ENCODE peak calls at places on chromosome 1, in five cellular contexts. O is activated naive CD4-positive, alpha-beta T cell treated with anti-CD3 and anti-CD28 coated beads, Interleukin-2, amount 50 U/mL, for 72 hours; R is stimulated activated CD8-positive, alpha-beta memory T cell treated with anti-CD3 and anti-CD28 coated beads, Interleukin-12 subunit alpha, Interleukin-12 subunit beta, amount 100 ng/mL, for 1 hour; F is CD4-positive, alpha-beta T cell; D is NCI-H2171. E is an unnamed sample.
A peak's percentile ranks its signal among the peaks of the same experiment; 100 is the strongest.

GRCh38 chr1:9922342-9922741 is 12.3 kb upstream of the CTNNBIP1 start:
- DNase-seq in O (no peak), D (no peak), R (no peak), F (no peak), E (no peak)

GRCh38 chr1:31934706-31935629 is 3.2 kb downstream of the PTP4A2 start:
- DNase-seq in D (peak; percentile 55), R (no peak), F (no peak), O (no peak), E (no peak)

GRCh38 chr1:226335653-226336052 is 26.7 kb upstream of the LIN9 start:
- DNase-seq in D (no peak), F (no peak), O (no peak), R (no peak), E (no peak)

GRCh38 chr1:93798301-93798700 is 80.7 kb downstream of the DNTTIP2 start:
- DNase-seq in O (no peak), R (no peak), D (no peak), F (no peak), E (no peak)

GRCh38 chr1:12275370-12275769 is 45.5 kb downstream of the VPS13D start:
- DNase-seq in R (peak; percentile 4), F (peak; percentile 35), D (no peak), O (no peak), E (no peak)

GRCh38 chr1:228778946-228779345 is 43.7 kb downstream of the RHOU start:
- DNase-seq in R (no peak), F (no peak), O (no peak), D (no peak), E (no peak)

GRCh38 chr1:8590696-8591351 is 226.6 kb downstream of the RERE start:
- DNase-seq in R (no peak), D (no peak), F (no peak), O (no peak), E (no peak)

GRCh38 chr1:170010443-170010842 is 64.1 kb downstream of the KIFAP3 start:
- DNase-seq in D (no peak), F (no peak), O (no peak), R (no peak), E (no peak)

GRCh38 chr1:166170726-166171125 is 3.9 kb upstream of the FAM78B start:
- DNase-seq in R (no peak), O (no peak), D (no peak), F (no peak), E (no peak)

GRCh38 chr1:111888740-111889376 is 100.6 kb downstream of the KCND3 start:
- DNase-seq in O (no peak), F (no peak), R (no peak), D (no peak), E (no peak)

GRCh38 chr1:1858382-1859086 is 32.4 kb downstream of the GNB1 start:
- DNase-seq in F (peak; percentile 9), O (no peak), D (peak; percentile 22), R (no peak), E (peak; percentile 92)

GRCh38 chr1:15362096-15362736 is 47.5 kb upstream of the EFHD2 start:
- DNase-seq in R (no peak), D (no peak), O (no peak), F (no peak), E (no peak)

GRCh38 chr1:53342735-53343470 is 15.0 kb upstream of the LRP8 start:
- DNase-seq in O (no peak), D (no peak), R (no peak), F (no peak), E (no peak)

GRCh38 chr1:177983824-177984528 is 14.1 kb upstream of the SEC16B start:
- DNase-seq in F (no peak), O (no peak), R (no peak), D (peak; percentile 76), E (peak; percentile 6)

GRCh38 chr1:153805042-153805745 is 30.0 kb downstream of the SLC27A3 start:
- DNase-seq in R (peak; percentile 45), D (no peak), F (peak; percentile 55), O (peak; percentile 79), E (peak; percentile 6)

GRCh38 chr1:67342002-67342890 is 34.6 kb downstream of the IL12RB2 start:
- DNase-seq in R (no peak), O (no peak), F (no peak), D (no peak), E (no peak)

GRCh38 chr1:233087001-233087881 is 136.8 kb downstream of the NTPCR start:
- DNase-seq in F (no peak), R (no peak), O (no peak), D (no peak), E (no peak)

GRCh38 chr1:199551967-199552565 is 475.4 kb upstream of the NR5A2 start:
- DNase-seq in F (peak; percentile 0), O (no peak), D (peak; percentile 52), R (no peak), E (peak; percentile 5)

GRCh38 chr1:203681739-203682138 is 55.1 kb downstream of the ATP2B4 start:
- DNase-seq in D (no peak), F (no peak), O (no peak), R (no peak), E (no peak)

GRCh38 chr1:163195728-163196448 is 6.8 kb downstream of the RGS5 start:
- DNase-seq in O (no peak), R (no peak), D (no peak), F (no peak), E (no peak)

GRCh38 chr1:94919241-94920030 is 7.5 kb downstream of the CNN3 start:
- DNase-seq in F (no peak), D (no peak), R (no peak), O (no peak), E (no peak)

GRCh38 chr1:219317762-219318353 is 144.2 kb downstream of the LYPLAL1 start:
- DNase-seq in F (no peak), R (no peak), O (no peak), D (no peak), E (no peak)

GRCh38 chr1:46043491-46044017 is 88.9 kb downstream of the PIK3R3 start:
- DNase-seq in F (no peak), R (no peak), D (no peak), O (no peak), E (no peak)

GRCh38 chr1:40450491-40451237 is 388 bp downstream of the ZFP69B start:
- DNase-seq in D (peak; percentile 17), F (peak; percentile 65), R (peak; percentile 67), O (peak; percentile 89), E (peak; percentile 38)

GRCh38 chr1:37561794-37562132 is 5.0 kb downstream of the DNALI1 start:
- DNase-seq in D (no peak), F (no peak), R (no peak), O (no peak), E (peak; percentile 27)

E was measured in SHP77.